ENCODE peak calls at places on chromosome 6, in ten cellular contexts. R is prostate gland, W is Calu3, E is mammary epithelial cell, K is thoracic aorta, J is progenitor cell of endocrine pancreas, T is tibial artery, L is fibroblast of the aortic adventitia, I is MCF 10A, N is GM10248. O is an unnamed sample.

GRCh38 chr6:157763894-157764345 is 59.1 kb upstream of the SNX9 start:
- DNase-seq in T (no peak), J (no peak), K (no peak), I (no peak), E (no peak), N (no peak), L (no peak), W (no peak), R (no peak), O (no peak)

GRCh38 chr6:43120938-43121913 is 45.1 kb downstream of the PTK7 start:
- DNase-seq in I (peak), K (peak), J (no peak), W (no peak), N (no peak), E (peak), L (peak), R (no peak), T (peak), O (no peak)

GRCh38 chr6:11413112-11413687 is 124.3 kb upstream of the TMEM170B start:
- DNase-seq in W (no peak), I (no peak), J (no peak), E (no peak), N (no peak), T (no peak), R (no peak), L (no peak), K (no peak), O (no peak)

GRCh38 chr6:88725111-88725711 is 238.2 kb downstream of the RNGTT start:
- DNase-seq in K (no peak), E (no peak), N (peak), I (no peak), J (peak), L (peak), W (no peak), R (no peak), T (peak), O (peak)

GRCh38 chr6:93562566-93562965 is 143.2 kb upstream of the EPHA7 start:
- DNase-seq in K (no peak), R (no peak), I (no peak), T (no peak), E (no peak), W (no peak), N (no peak), J (no peak), L (no peak), O (no peak)

GRCh38 chr6:52108128-52108527 is 20.7 kb upstream of the PKHD1 start:
- DNase-seq in W (no peak), E (no peak), J (no peak), I (no peak), N (no peak), K (no peak), L (no peak), T (no peak), R (no peak), O (no peak)

GRCh38 chr6:138161434-138162103 is at the start of gene ARFGEF3:
- DNase-seq in J (peak), K (no peak), N (peak), R (peak), L (no peak), W (peak), T (no peak), I (peak), E (peak), O (peak)

GRCh38 chr6:23176883-23177282 is 607.5 kb downstream of the HDGFL1 start:
- DNase-seq in E (no peak), J (no peak), L (no peak), N (no peak), R (no peak), I (no peak), K (no peak), W (no peak), T (no peak), O (no peak)

GRCh38 chr6:158556113-158556512 is 3.8 kb upstream of the TMEM181 start:
- DNase-seq in E (no peak), N (no peak), T (no peak), L (no peak), I (no peak), K (no peak), J (no peak), R (no peak), W (no peak), O (no peak)

GRCh38 chr6:168163096-168163731 is 84.2 kb upstream of the FRMD1 start:
- DNase-seq in K (no peak), R (peak), W (no peak), L (peak), J (no peak), I (no peak), T (no peak), E (no peak), N (no peak), O (no peak)

GRCh38 chr6:123551939-123552707 is 84.6 kb downstream of the TRDN start:
- DNase-seq in K (no peak), L (peak), J (no peak), T (no peak), N (no peak), E (no peak), R (no peak), W (no peak), I (no peak), O (no peak)

GRCh38 chr6:71338540-71339316 is 50.1 kb downstream of the OGFRL1 start:
- DNase-seq in R (no peak), I (no peak), L (no peak), N (no peak), W (no peak), T (no peak), J (no peak), E (no peak), K (no peak), O (no peak)

GRCh38 chr6:132084811-132085509 is 133.8 kb upstream of the CCN2 start:
- DNase-seq in W (no peak), N (peak), I (no peak), L (peak), E (peak), K (no peak), T (no peak), R (no peak), J (no peak), O (no peak)

GRCh38 chr6:31897612-31898199 is at the start of gene EHMT2:
- DNase-seq in K (peak), J (peak), T (peak), L (peak), R (peak), E (peak), W (peak), N (peak), I (peak), O (peak)

GRCh38 chr6:29236634-29237033 is 64.9 kb upstream of the OR14J1 start:
- DNase-seq in I (no peak), N (no peak), W (no peak), J (no peak), L (no peak), K (no peak), T (no peak), R (no peak), E (no peak), O (no peak)

GRCh38 chr6:17927705-17928104 is 59.7 kb downstream of the KIF13A start:
- DNase-seq in I (no peak), W (no peak), R (no peak), N (no peak), L (no peak), E (no peak), T (no peak), J (no peak), K (no peak), O (no peak)

GRCh38 chr6:12026120-12026519 is 14.0 kb downstream of the HIVEP1 start:
- DNase-seq in L (no peak), K (no peak), R (no peak), J (no peak), T (no peak), I (no peak), E (no peak), N (no peak), W (no peak), O (no peak)

DNA sequence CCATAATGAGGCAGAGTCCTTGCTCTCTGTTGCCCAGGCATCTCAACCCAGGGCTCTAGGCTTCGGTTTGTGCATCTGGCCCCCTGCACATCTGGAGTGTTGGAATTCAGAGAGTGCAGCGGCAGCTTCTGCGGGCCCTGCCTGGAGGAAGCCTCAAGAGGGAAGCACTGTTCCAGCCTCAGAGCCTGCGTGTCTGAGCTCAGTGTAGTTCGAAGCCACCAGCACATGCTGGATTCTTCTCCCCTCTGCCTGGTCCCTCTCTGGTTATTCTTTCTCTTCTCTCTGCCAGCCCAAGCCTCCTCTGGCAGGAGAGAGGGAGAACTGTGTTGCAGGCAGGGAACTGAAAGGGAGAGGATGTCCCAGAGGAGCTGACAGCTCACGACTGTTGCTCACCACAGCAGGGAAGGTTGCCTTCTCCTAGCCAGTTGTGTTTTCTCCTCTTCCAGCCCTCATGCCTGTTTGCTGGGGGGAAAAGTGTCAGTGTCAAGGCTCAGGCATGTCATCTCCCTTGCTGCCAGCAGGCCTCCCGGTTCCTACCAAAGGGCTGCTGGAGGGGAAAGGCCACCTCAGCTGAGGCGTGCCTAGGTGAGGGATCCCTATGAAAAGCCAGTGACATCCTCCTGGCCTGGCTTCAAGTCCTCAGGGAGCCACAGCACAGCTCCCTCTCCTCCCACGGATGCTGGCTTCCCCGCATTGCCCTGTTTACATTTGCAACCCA is 126.0 kb upstream of the LRFN2 start:
- DNase-seq in N (no peak), I (no peak), W (no peak), R (no peak), K (no peak), J (no peak), E (no peak), L (no peak), T (no peak), O (no peak)
- TF ChIP-seq CTCF in N (no peak), I (no peak), W (no peak), R (no peak), K (no peak), J (peak), E (no peak), L (no peak), T (no peak), O (no peak)

GRCh38 chr6:26660096-26660425 is 515 bp upstream of the ZNF322 start:
- DNase-seq in L (peak), W (no peak), E (no peak), T (no peak), N (peak), J (no peak), R (no peak), I (no peak), K (no peak), O (peak)
- TF ChIP-seq CTCF in L (peak), W (no peak), E (peak), T (peak), N (no peak), J (peak), R (no peak), I (peak), K (peak), O (peak)

DNA sequence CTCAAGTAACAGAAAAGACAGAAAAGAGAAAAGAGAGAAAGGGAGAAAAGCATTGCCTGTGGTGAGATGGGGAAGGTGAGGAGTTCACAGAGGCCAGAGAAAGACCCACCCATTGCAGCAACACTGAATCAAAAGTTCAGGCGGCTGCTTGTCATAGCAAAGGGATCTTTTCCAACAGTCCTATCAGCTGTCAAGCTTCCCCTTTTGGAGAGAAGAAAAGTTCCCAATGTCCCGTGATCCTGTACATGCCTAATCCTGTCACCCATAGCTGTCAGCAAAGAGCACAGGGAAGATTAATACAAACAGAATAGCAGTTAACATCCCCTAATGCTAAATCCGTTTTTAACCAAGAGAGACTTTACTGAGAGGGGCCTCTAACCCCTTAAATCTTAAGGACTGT is 8.9 kb upstream of the TRIM38 start:
- DNase-seq in K (no peak), I (no peak), L (no peak), R (no peak), N (no peak), W (no peak), E (no peak), T (no peak), J (no peak), O (no peak)
- TF ChIP-seq CTCF in K (no peak), I (no peak), L (no peak), R (no peak), N (no peak), W (no peak), E (no peak), T (no peak), J (no peak), O (no peak)

GRCh38 chr6:33672808-33673207 is 38.7 kb downstream of the UQCC2 start:
- DNase-seq in J (no peak), I (peak), E (peak), L (peak), N (peak), K (peak), W (peak), T (peak), R (no peak), O (no peak)
- TF ChIP-seq CTCF in J (no peak), I (peak), E (peak), L (peak), N (peak), K (peak), W (peak), T (peak), R (peak), O (no peak)

GRCh38 chr6:4281341-4282293 is 146.2 kb upstream of the ECI2 start:
- DNase-seq in L (peak), N (peak), E (peak), R (peak), W (peak), K (no peak), I (peak), T (no peak), J (peak), O (peak)
- TF ChIP-seq CTCF in L (no peak), N (peak), E (peak), R (peak), W (no peak), K (peak), I (peak), T (no peak), J (peak), O (no peak)

DNA sequence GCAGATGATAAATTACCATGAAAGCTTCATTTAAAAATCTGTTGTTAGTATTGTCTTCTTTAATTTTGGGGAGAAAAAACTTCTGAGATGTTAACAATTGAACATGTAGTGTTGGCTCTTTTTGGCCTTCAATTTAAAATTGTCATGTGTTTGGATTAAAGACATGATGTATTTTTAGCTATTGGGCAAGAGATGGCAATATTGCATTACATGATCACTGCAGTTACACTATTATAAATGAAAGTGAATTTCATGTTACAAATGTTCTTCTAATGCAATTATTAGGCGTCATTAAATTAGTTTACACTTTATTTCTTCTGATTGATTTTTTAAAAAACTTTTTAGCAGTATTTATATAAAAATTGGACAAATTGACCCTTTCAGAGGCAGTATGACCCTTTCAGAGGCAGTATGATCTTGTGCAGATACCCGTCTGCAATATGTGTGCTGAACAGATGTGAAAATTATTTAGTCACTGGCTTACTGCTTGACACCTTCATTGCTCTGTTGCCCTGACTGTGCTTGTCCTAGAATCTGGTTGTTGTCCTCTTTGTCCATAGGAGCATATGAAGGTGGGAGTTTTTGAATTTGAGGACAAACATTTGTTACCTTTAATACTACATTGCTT is 25.8 kb downstream of the CDKAL1 start:
- DNase-seq in N (no peak), L (peak), W (no peak), E (no peak), J (no peak), K (no peak), I (no peak), R (no peak), T (no peak), O (no peak)
- TF ChIP-seq CTCF in N (no peak), L (no peak), W (no peak), E (no peak), J (peak), K (no peak), I (no peak), R (no peak), T (no peak), O (no peak)

DNA sequence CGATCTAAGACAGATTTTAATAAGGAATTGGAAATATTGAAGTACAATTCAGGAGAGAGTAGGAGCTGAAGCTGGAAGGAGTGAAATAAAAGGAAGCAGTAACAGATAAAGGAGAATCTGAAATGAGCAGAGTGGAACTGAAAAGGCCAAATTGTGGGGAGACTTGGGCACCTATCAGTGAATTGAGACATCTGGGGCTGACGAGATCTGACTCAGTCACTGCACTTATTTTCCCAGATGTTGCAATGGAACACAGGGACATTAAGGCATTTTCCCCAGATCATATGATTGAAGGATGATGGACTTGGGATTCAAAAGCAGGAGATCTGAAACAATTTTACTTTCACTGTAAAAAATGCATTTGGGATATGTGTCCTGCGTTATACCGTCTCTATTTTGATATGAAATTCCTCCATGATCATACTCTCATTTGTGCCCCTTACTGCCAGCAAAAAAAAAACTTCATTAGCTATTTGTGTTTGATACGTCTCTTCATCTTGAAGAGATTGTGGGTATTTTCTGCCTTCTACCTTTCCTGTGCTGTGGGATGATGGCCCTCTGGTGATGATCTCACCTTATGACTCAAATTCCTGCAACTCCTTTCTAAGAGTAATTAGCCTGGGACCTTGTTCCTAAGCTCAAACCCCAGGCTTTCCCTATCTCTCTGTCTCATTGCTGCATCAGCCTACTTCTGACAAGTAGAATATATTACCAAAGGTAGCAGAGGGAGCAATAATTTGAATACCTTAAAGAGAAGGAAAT is 278.5 kb upstream of the MAN1A1 start:
- DNase-seq in N (no peak), W (no peak), E (peak), R (no peak), T (no peak), J (no peak), K (no peak), I (peak), L (peak), O (no peak)
- TF ChIP-seq CTCF in N (no peak), W (no peak), E (peak), R (no peak), T (no peak), J (no peak), K (no peak), I (no peak), L (no peak), O (no peak)

GRCh38 chr6:80132942-80133517 is 26.6 kb downstream of the BCKDHB start:
- DNase-seq in I (peak), L (peak), T (peak), W (peak), K (peak), R (peak), J (no peak), N (no peak), E (peak), O (peak)
- TF ChIP-seq CTCF in I (peak), L (peak), T (peak), W (no peak), K (peak), R (peak), J (peak), N (peak), E (peak), O (no peak)